ENCODE peak calls at places on chromosomes 12 and 14, in nine cellular contexts. One of them, this sample, is unnamed.

GRCh38 chr12:66573605-66574004 is 105.3 kb downstream of the GRIP1 start:
- DNase-seq in sigmoid colon: no peak
- DNase-seq in upper lobe of right lung: no peak
- DNase-seq in IMR-90: no peak
- DNase-seq in fibroblast of lung: no peak
- DNase-seq in gastrocnemius medialis: no peak
- DNase-seq in MM.1S: peak; percentile 89
- DNase-seq in CD8-positive, alpha-beta T cell: no peak
- DNase-seq in left ventricle myocardium inferior: no peak
- DNase-seq in this sample: no peak

GRCh38 chr14:23118506-23119361 is at the start of gene CEBPE:
- DNase-seq in fibroblast of lung: no peak
- DNase-seq in gastrocnemius medialis: no peak
- DNase-seq in IMR-90: no peak
- DNase-seq in sigmoid colon: peak; percentile 64
- DNase-seq in MM.1S: no peak
- DNase-seq in upper lobe of right lung: no peak
- DNase-seq in left ventricle myocardium inferior: no peak
- DNase-seq in CD8-positive, alpha-beta T cell: no peak
- DNase-seq in this sample: no peak

GRCh38 chr12:109385339-109386078 is 37.8 kb downstream of the MYO1H start:
- DNase-seq in left ventricle myocardium inferior: no peak
- DNase-seq in gastrocnemius medialis: no peak
- DNase-seq in upper lobe of right lung: no peak
- DNase-seq in MM.1S: peak; percentile 46
- DNase-seq in sigmoid colon: no peak
- DNase-seq in CD8-positive, alpha-beta T cell: no peak
- DNase-seq in IMR-90: peak; percentile 53
- DNase-seq in fibroblast of lung: peak; percentile 69
- DNase-seq in this sample: no peak

GRCh38 chr14:39265032-39265431 is 31.3 kb downstream of the MIA2 start:
- DNase-seq in sigmoid colon: no peak
- DNase-seq in MM.1S: no peak
- DNase-seq in left ventricle myocardium inferior: no peak
- DNase-seq in gastrocnemius medialis: no peak
- DNase-seq in fibroblast of lung: peak; percentile 53
- DNase-seq in CD8-positive, alpha-beta T cell: no peak
- DNase-seq in upper lobe of right lung: no peak
- DNase-seq in IMR-90: peak; percentile 32
- DNase-seq in this sample: no peak

GRCh38 chr12:6778212-6778570 is 5.9 kb downstream of the LAG3 start:
- DNase-seq in gastrocnemius medialis: no peak
- DNase-seq in sigmoid colon: peak; percentile 91
- DNase-seq in fibroblast of lung: peak; percentile 37
- DNase-seq in MM.1S: no peak
- DNase-seq in left ventricle myocardium inferior: peak; percentile 43
- DNase-seq in IMR-90: no peak
- DNase-seq in upper lobe of right lung: no peak
- DNase-seq in CD8-positive, alpha-beta T cell: no peak
- DNase-seq in this sample: no peak

GRCh38 chr12:28050606-28051005 is 78.1 kb upstream of the PTHLH start:
- DNase-seq in IMR-90: no peak
- DNase-seq in MM.1S: no peak
- DNase-seq in sigmoid colon: no peak
- DNase-seq in CD8-positive, alpha-beta T cell: no peak
- DNase-seq in gastrocnemius medialis: no peak
- DNase-seq in fibroblast of lung: no peak
- DNase-seq in upper lobe of right lung: no peak
- DNase-seq in left ventricle myocardium inferior: no peak
- DNase-seq in this sample: no peak

GRCh38 chr12:53984901-53985357 is at the start of gene HOXC10:
- DNase-seq in gastrocnemius medialis: peak; percentile 97
- DNase-seq in fibroblast of lung: peak; percentile 77
- DNase-seq in IMR-90: peak; percentile 75
- DNase-seq in left ventricle myocardium inferior: peak; percentile 59
- DNase-seq in upper lobe of right lung: peak; percentile 75
- DNase-seq in MM.1S: peak; percentile 77
- DNase-seq in CD8-positive, alpha-beta T cell: peak; percentile 48
- DNase-seq in sigmoid colon: peak; percentile 88
- DNase-seq in this sample: peak; percentile 33

GRCh38 chr12:1613860-1614259 is 15.2 kb upstream of the WNT5B start:
- DNase-seq in fibroblast of lung: no peak
- DNase-seq in upper lobe of right lung: no peak
- DNase-seq in sigmoid colon: no peak
- DNase-seq in left ventricle myocardium inferior: no peak
- DNase-seq in CD8-positive, alpha-beta T cell: no peak
- DNase-seq in MM.1S: no peak
- DNase-seq in IMR-90: no peak
- DNase-seq in gastrocnemius medialis: no peak
- DNase-seq in this sample: no peak

GRCh38 chr12:10301103-10301502 is 6.6 kb upstream of the KLRD1 start:
- DNase-seq in fibroblast of lung: no peak
- DNase-seq in CD8-positive, alpha-beta T cell: no peak
- DNase-seq in sigmoid colon: no peak
- DNase-seq in left ventricle myocardium inferior: no peak
- DNase-seq in IMR-90: no peak
- DNase-seq in MM.1S: no peak
- DNase-seq in gastrocnemius medialis: no peak
- DNase-seq in upper lobe of right lung: no peak
- DNase-seq in this sample: no peak

GRCh38 chr12:27573972-27574371 is 50.0 kb downstream of the PPFIBP1 start:
- DNase-seq in CD8-positive, alpha-beta T cell: no peak
- DNase-seq in left ventricle myocardium inferior: no peak
- DNase-seq in sigmoid colon: no peak
- DNase-seq in fibroblast of lung: peak; percentile 88
- DNase-seq in gastrocnemius medialis: no peak
- DNase-seq in IMR-90: peak; percentile 97
- DNase-seq in upper lobe of right lung: no peak
- DNase-seq in MM.1S: no peak
- DNase-seq in this sample: no peak

GRCh38 chr14:100138082-100138787 is 21.2 kb downstream of the DEGS2 start:
- DNase-seq in left ventricle myocardium inferior: no peak
- DNase-seq in fibroblast of lung: no peak
- DNase-seq in IMR-90: no peak
- DNase-seq in sigmoid colon: no peak
- DNase-seq in CD8-positive, alpha-beta T cell: no peak
- DNase-seq in gastrocnemius medialis: no peak
- DNase-seq in MM.1S: peak; percentile 62
- DNase-seq in upper lobe of right lung: no peak
- DNase-seq in this sample: no peak

GRCh38 chr12:1634149-1634548 is 5.1 kb downstream of the WNT5B start:
- DNase-seq in gastrocnemius medialis: no peak
- DNase-seq in sigmoid colon: no peak
- DNase-seq in fibroblast of lung: no peak
- DNase-seq in CD8-positive, alpha-beta T cell: no peak
- DNase-seq in IMR-90: no peak
- DNase-seq in left ventricle myocardium inferior: no peak
- DNase-seq in upper lobe of right lung: no peak
- DNase-seq in MM.1S: no peak
- DNase-seq in this sample: no peak

GRCh38 chr12:122523280-122523679 is 3.5 kb downstream of the RSRC2 start:
- DNase-seq in fibroblast of lung: peak; percentile 68
- DNase-seq in upper lobe of right lung: no peak
- DNase-seq in CD8-positive, alpha-beta T cell: no peak
- DNase-seq in gastrocnemius medialis: no peak
- DNase-seq in left ventricle myocardium inferior: no peak
- DNase-seq in MM.1S: no peak
- DNase-seq in IMR-90: peak; percentile 76
- DNase-seq in sigmoid colon: no peak
- DNase-seq in this sample: no peak
- H3K4me3 ChIP-seq in fibroblast of lung: peak overlapping the region; percentile 99
- H3K4me3 ChIP-seq in upper lobe of right lung: peak overlapping the region; percentile 58
- H3K4me3 ChIP-seq in CD8-positive, alpha-beta T cell: no peak overlapping the region
- H3K4me3 ChIP-seq in gastrocnemius medialis: peak overlapping the region; percentile 44
- H3K4me3 ChIP-seq in left ventricle myocardium inferior: peak overlapping the region; percentile 75
- H3K4me3 ChIP-seq in MM.1S: no peak overlapping the region
- H3K4me3 ChIP-seq in IMR-90: peak overlapping the region; percentile 6
- H3K4me3 ChIP-seq in sigmoid colon: no peak overlapping the region
- H3K4me3 ChIP-seq in this sample: peak overlapping the region; percentile 69

GRCh38 chr12:133201888-133202287 is 20.6 kb downstream of the ZNF268 start:
- DNase-seq in gastrocnemius medialis: no peak
- DNase-seq in IMR-90: no peak
- DNase-seq in MM.1S: no peak
- DNase-seq in sigmoid colon: no peak
- DNase-seq in CD8-positive, alpha-beta T cell: no peak
- DNase-seq in left ventricle myocardium inferior: no peak
- DNase-seq in upper lobe of right lung: no peak
- DNase-seq in fibroblast of lung: no peak
- DNase-seq in this sample: no peak

GRCh38 chr12:133206390-133206789 is 25.1 kb downstream of the ZNF268 start:
- DNase-seq in upper lobe of right lung: no peak
- DNase-seq in gastrocnemius medialis: no peak
- DNase-seq in CD8-positive, alpha-beta T cell: no peak
- DNase-seq in left ventricle myocardium inferior: no peak
- DNase-seq in IMR-90: no peak
- DNase-seq in MM.1S: no peak
- DNase-seq in sigmoid colon: no peak
- DNase-seq in fibroblast of lung: no peak
- DNase-seq in this sample: no peak

GRCh38 chr12:133203344-133204263 is 22.3 kb downstream of the ZNF268 start:
- DNase-seq in fibroblast of lung: peak; percentile 31
- DNase-seq in CD8-positive, alpha-beta T cell: no peak
- DNase-seq in gastrocnemius medialis: no peak
- DNase-seq in left ventricle myocardium inferior: no peak
- DNase-seq in sigmoid colon: no peak
- DNase-seq in upper lobe of right lung: no peak
- DNase-seq in MM.1S: no peak
- DNase-seq in IMR-90: peak; percentile 20
- DNase-seq in this sample: no peak

GRCh38 chr12:133204264-133204603 is 22.9 kb downstream of the ZNF268 start:
- DNase-seq in fibroblast of lung: no peak
- DNase-seq in sigmoid colon: no peak
- DNase-seq in MM.1S: no peak
- DNase-seq in left ventricle myocardium inferior: no peak
- DNase-seq in upper lobe of right lung: no peak
- DNase-seq in gastrocnemius medialis: no peak
- DNase-seq in CD8-positive, alpha-beta T cell: no peak
- DNase-seq in IMR-90: no peak
- DNase-seq in this sample: no peak

DNA sequence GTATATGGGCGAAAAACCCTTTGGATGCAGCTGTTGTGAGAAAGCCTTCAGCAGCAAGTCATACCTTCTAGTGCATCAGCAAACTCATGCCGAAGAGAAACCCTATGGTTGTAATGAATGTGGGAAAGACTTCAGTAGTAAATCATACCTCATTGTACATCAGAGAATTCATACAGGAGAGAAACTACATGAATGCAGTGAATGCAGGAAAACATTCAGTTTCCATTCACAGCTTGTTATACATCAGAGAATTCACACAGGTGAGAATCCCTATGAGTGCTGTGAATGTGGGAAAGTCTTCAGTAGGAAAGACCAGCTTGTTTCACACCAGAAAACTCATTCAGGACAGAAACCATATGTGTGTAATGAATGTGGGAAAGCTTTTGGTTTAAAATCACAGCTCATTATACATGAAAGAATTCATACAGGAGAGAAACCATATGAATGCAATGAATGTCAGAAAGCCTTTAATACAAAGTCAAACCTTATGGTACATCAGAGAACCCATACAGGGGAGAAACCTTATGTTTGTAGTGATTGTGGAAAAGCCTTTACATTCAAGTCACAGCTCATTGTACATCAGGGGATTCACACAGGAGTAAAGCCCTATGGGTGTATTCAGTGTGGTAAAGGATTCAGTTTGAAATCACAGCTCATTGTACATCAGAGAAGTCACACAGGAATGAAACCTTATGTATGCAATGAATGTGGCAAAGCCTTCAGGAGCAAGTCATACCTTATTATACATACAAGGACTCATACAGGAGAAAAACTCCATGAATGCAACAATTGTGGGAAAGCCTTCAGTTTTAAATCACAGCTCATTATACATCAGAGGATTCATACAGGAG is 21.4 kb downstream of the ZNF268 start:
- DNase-seq in sigmoid colon: no peak
- DNase-seq in gastrocnemius medialis: no peak
- DNase-seq in left ventricle myocardium inferior: no peak
- DNase-seq in upper lobe of right lung: no peak
- DNase-seq in CD8-positive, alpha-beta T cell: no peak
- DNase-seq in IMR-90: no peak
- DNase-seq in fibroblast of lung: peak; percentile 28
- DNase-seq in MM.1S: no peak
- DNase-seq in this sample: no peak
- TF ChIP-seq CTCF in sigmoid colon: no peak
- TF ChIP-seq CTCF in gastrocnemius medialis: no peak
- TF ChIP-seq CTCF in left ventricle myocardium inferior: no peak
- TF ChIP-seq CTCF in upper lobe of right lung: no peak
- TF ChIP-seq CTCF in CD8-positive, alpha-beta T cell: no peak
- TF ChIP-seq CTCF in IMR-90: no peak
- TF ChIP-seq CTCF in fibroblast of lung: no peak
- TF ChIP-seq CTCF in MM.1S: no peak
- TF ChIP-seq CTCF in this sample: no peak

DNA sequence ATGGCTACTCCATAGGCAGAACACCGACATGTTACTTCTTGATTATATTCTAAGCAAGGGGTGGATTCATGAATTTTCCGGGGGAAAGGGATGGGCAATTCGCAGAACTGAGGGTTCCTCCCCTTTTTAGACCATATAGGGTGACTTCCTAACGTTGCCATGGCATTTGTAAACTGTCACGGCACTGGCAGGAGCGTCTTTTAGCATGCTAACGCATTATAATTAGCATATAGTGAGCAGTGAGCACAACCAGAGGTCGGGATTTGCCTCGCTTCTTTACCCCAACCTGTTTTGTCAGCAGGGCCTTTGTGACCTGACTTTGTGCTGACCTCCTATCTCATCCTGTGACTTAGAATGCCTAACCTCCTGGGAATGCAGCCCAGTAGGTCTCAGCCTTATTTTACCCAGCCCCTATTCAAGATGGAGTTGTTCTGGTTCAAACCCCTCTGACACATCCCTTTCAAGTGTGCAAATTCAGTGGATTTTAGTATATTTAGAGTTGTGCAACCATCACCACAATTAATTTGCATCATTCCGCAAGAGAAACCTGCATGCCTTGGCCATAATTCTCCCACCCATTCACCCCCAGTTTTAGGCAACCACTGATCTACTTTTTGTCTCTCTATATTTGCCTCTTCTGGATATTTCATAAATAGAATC is 27.4 kb downstream of the PALS1 start:
- DNase-seq in gastrocnemius medialis: no peak
- DNase-seq in CD8-positive, alpha-beta T cell: no peak
- DNase-seq in upper lobe of right lung: no peak
- DNase-seq in IMR-90: peak; percentile 20
- DNase-seq in sigmoid colon: no peak
- DNase-seq in fibroblast of lung: peak; percentile 30
- DNase-seq in left ventricle myocardium inferior: no peak
- DNase-seq in MM.1S: no peak
- DNase-seq in this sample: no peak
- H3K4me3 ChIP-seq in gastrocnemius medialis: peak overlapping the region; percentile 23
- H3K4me3 ChIP-seq in CD8-positive, alpha-beta T cell: no peak overlapping the region
- H3K4me3 ChIP-seq in upper lobe of right lung: no peak overlapping the region
- H3K4me3 ChIP-seq in IMR-90: no peak overlapping the region
- H3K4me3 ChIP-seq in sigmoid colon: peak overlapping the region; percentile 18
- H3K4me3 ChIP-seq in fibroblast of lung: peak overlapping the region; percentile 3
- H3K4me3 ChIP-seq in left ventricle myocardium inferior: peak overlapping the region; percentile 46
- H3K4me3 ChIP-seq in MM.1S: no peak overlapping the region
- H3K4me3 ChIP-seq in this sample: no peak overlapping the region

DNA sequence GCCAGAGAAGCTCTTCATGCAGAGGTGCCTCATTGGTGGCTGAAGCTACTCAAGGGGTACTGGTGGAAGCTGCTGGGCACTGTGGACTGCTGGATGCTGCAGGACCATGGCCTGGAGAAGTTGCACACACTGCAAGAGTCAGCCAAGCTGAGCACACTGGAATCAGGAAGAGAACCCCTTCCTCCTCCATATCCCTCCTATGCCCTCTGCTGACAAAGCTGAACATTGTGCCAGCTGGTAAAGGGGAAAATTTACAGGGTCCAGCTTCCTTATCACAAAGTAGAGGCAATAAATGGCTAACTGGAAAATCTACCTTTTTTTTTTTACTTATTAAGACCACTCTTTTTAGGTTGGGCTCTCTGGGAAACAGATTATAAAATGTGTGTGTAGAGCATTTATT is 6.5 kb downstream of the CCDC175 start:
- DNase-seq in MM.1S: no peak
- DNase-seq in upper lobe of right lung: no peak
- DNase-seq in gastrocnemius medialis: no peak
- DNase-seq in fibroblast of lung: no peak
- DNase-seq in CD8-positive, alpha-beta T cell: no peak
- DNase-seq in left ventricle myocardium inferior: no peak
- DNase-seq in IMR-90: no peak
- DNase-seq in sigmoid colon: no peak
- DNase-seq in this sample: no peak
- TF ChIP-seq CTCF in MM.1S: no peak
- TF ChIP-seq CTCF in upper lobe of right lung: no peak
- TF ChIP-seq CTCF in gastrocnemius medialis: no peak
- TF ChIP-seq CTCF in fibroblast of lung: no peak
- TF ChIP-seq CTCF in CD8-positive, alpha-beta T cell: no peak
- TF ChIP-seq CTCF in left ventricle myocardium inferior: no peak
- TF ChIP-seq CTCF in IMR-90: peak; percentile 21
- TF ChIP-seq CTCF in sigmoid colon: no peak
- TF ChIP-seq CTCF in this sample: no peak

This sample was measured in ascending aorta.